ENCODE peak calls at places on chromosomes 1 and 21, in ten cellular contexts. N is lower lobe of right lung, A is PC-3, L is upper lobe of right lung, J is cardiac muscle cell, Y is stomach, V is A673, E is lung, C is MM.1S, P is sigmoid colon. X is an unnamed sample.
A peak's percentile ranks its signal among the peaks of the same experiment; 100 is the strongest.

GRCh38 chr1:47431534-47431933 is 6.3 kb upstream of the FOXD2 start:
- DNase-seq in N (no peak), A (no peak), L (no peak), J (peak; percentile 84), Y (no peak), V (no peak), E (no peak), C (no peak), P (no peak), X (no peak)

GRCh38 chr1:101613549-101613948 is 376.7 kb downstream of the S1PR1 start:
- DNase-seq in N (no peak), A (no peak), L (no peak), J (no peak), Y (no peak), V (peak; percentile 40), E (no peak), C (no peak), P (no peak), X (no peak)

GRCh38 chr1:31765041-31765467 is 914 bp upstream of the ADGRB2 start:
- DNase-seq in N (no peak), A (peak; percentile 31), L (no peak), J (peak; percentile 45), Y (no peak), V (peak; percentile 41), E (no peak), C (peak; percentile 11), P (no peak), X (no peak)

GRCh38 chr21:22106720-22107410 is 1108.7 kb downstream of the NCAM2 start:
- DNase-seq in N (no peak), A (peak; percentile 61), L (no peak), J (no peak), Y (no peak), V (no peak), E (no peak), C (no peak), P (no peak), X (no peak)

GRCh38 chr1:10559386-10559785 is 84.6 kb downstream of the PEX14 start:
- DNase-seq in N (no peak), A (no peak), L (no peak), J (no peak), Y (no peak), V (no peak), E (no peak), C (no peak), P (no peak), X (no peak)

GRCh38 chr1:25803368-25803767 is 3.4 kb downstream of the SELENON start:
- DNase-seq in N (no peak), A (no peak), L (no peak), J (no peak), Y (no peak), V (no peak), E (no peak), C (no peak), P (no peak), X (no peak)

GRCh38 chr1:243513726-243514491 is 258.1 kb downstream of the SDCCAG8 start:
- DNase-seq in N (no peak), A (peak; percentile 82), L (no peak), J (peak; percentile 50), Y (no peak), V (no peak), E (no peak), C (peak; percentile 71), P (no peak), X (no peak)

GRCh38 chr1:175839678-175840669 is 96.6 kb upstream of the TNR start:
- DNase-seq in N (no peak), A (peak; percentile 70), L (no peak), J (peak; percentile 27), Y (no peak), V (no peak), E (no peak), C (no peak), P (no peak), X (peak; percentile 51)

GRCh38 chr1:37987679-37988078 is 2.1 kb downstream of the SF3A3 start:
- DNase-seq in N (no peak), A (no peak), L (no peak), J (no peak), Y (no peak), V (no peak), E (no peak), C (no peak), P (no peak), X (peak; percentile 45)
- H3K4me1 ChIP-seq in N (peaks cover 18% of the 10 kb centered on the region), A (peaks cover 7% of the 10 kb centered on the region), L (peaks cover 16% of the 10 kb centered on the region), J (peaks cover 6% of the 10 kb centered on the region), Y (peaks cover 24% of the 10 kb centered on the region), V (peaks cover 3% of the 10 kb centered on the region), E (peaks cover 2% of the 10 kb centered on the region), C (peaks cover 9% of the 10 kb centered on the region), P (peaks cover 18% of the 10 kb centered on the region), X (peaks cover 9% of the 10 kb centered on the region)

GRCh38 chr1:17743028-17743706 is 12.0 kb upstream of the ACTL8 start:
- DNase-seq in N (no peak), A (no peak), L (no peak), J (peak; percentile 13), Y (no peak), V (no peak), E (no peak), C (no peak), P (no peak), X (no peak)

GRCh38 chr1:17745564-17745955 is 9.6 kb upstream of the ACTL8 start:
- DNase-seq in N (no peak), A (no peak), L (no peak), J (no peak), Y (no peak), V (no peak), E (no peak), C (no peak), P (no peak), X (no peak)

GRCh38 chr1:17743925-17744324 is 11.2 kb upstream of the ACTL8 start:
- DNase-seq in N (no peak), A (no peak), L (no peak), J (no peak), Y (no peak), V (no peak), E (no peak), C (no peak), P (no peak), X (no peak)

GRCh38 chr1:17746920-17747319 is 8.2 kb upstream of the ACTL8 start:
- DNase-seq in N (no peak), A (no peak), L (no peak), J (no peak), Y (no peak), V (no peak), E (no peak), C (no peak), P (no peak), X (no peak)

GRCh38 chr1:17744666-17745563 is 10.2 kb upstream of the ACTL8 start:
- DNase-seq in N (no peak), A (no peak), L (no peak), J (no peak), Y (no peak), V (no peak), E (no peak), C (no peak), P (no peak), X (no peak)
- TF ChIP-seq CTCF in N (no peak), A (no peak), L (no peak), J (peak; percentile 20), Y (no peak), V (no peak), E (no peak), C (peak; percentile 11), P (no peak), X (no peak)

DNA sequence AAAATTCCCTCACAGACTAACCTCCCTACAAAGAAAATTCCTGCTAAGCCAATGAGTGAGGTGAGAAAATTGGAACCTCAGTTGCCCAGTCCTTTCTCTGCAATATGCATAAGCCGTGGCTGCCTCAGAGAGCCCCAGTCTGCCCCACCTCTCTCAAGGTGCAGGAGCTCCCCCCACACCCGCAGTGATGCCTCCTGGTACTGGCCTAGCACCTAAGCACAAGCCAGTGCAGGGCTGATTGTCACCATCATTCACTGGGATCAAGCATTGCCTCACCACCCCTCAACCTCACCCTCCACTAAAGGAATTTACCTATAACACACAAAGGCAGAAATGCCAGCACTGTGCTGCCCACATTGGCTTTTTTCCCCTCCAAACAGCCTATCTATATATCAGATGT is 56.9 kb downstream of the CD34 start:
- DNase-seq in N (no peak), A (no peak), L (no peak), J (no peak), Y (no peak), V (no peak), E (no peak), C (no peak), P (no peak), X (no peak)
- H3K4me1 ChIP-seq in N (peaks cover 75% of the 10 kb centered on the region), A (peaks cover 12% of the 10 kb centered on the region), L (peaks cover 68% of the 10 kb centered on the region), J (no peaks in the 10 kb centered on the region), Y (peaks cover 99% of the 10 kb centered on the region), V (no peaks in the 10 kb centered on the region), E (peaks cover 25% of the 10 kb centered on the region), C (peaks cover 5% of the 10 kb centered on the region), P (peaks cover 84% of the 10 kb centered on the region), X (peaks cover 3% of the 10 kb centered on the region)

GRCh38 chr1:67126111-67126746 is 8.5 kb downstream of the C1orf141 start:
- DNase-seq in N (no peak), A (peak; percentile 12), L (no peak), J (peak; percentile 43), Y (no peak), V (no peak), E (no peak), C (no peak), P (no peak), X (no peak)
- TF ChIP-seq CTCF in N (no peak), A (peak; percentile 39), L (no peak), J (no peak), Y (no peak), V (peak; percentile 14), E (no peak), C (no peak), P (no peak), X (no peak)